ENCODE peak calls at places on chromosomes 12 and 14, in five cellular contexts. U is B cell, M is GM12865, R is heart right ventricle, C is upper lobe of right lung. G is an unnamed sample.

GRCh38 chr12:76872415-76872814 is 6.4 kb downstream of the CSRP2 start:
- DNase-seq in U (no peak), M (no peak), R (no peak), C (no peak), G (no peak)

GRCh38 chr12:11836282-11836963 is 186.9 kb downstream of the ETV6 start:
- DNase-seq in U (peak), M (peak), R (peak), C (peak), G (no peak)

GRCh38 chr12:30880061-30880460 is 46.5 kb upstream of the TSPAN11 start:
- DNase-seq in U (no peak), M (no peak), R (no peak), C (no peak), G (no peak)

GRCh38 chr12:2294651-2295475 is 242.1 kb downstream of the CACNA1C start:
- DNase-seq in U (no peak), M (peak), R (no peak), C (peak), G (no peak)

GRCh38 chr14:95268350-95268749 is 51.4 kb downstream of the CLMN start:
- DNase-seq in U (no peak), M (peak), R (no peak), C (no peak), G (no peak)

GRCh38 chr14:97036096-97036852 is 239.1 kb downstream of the VRK1 start:
- DNase-seq in U (no peak), M (no peak), R (no peak), C (no peak), G (no peak)

GRCh38 chr12:6072302-6072752 is 52.1 kb downstream of the VWF start:
- DNase-seq in U (no peak), M (no peak), R (peak), C (no peak), G (no peak)

GRCh38 chr14:38432186-38432585 is 176.3 kb upstream of the CLEC14A start:
- DNase-seq in U (no peak), M (no peak), R (no peak), C (no peak), G (no peak)

GRCh38 chr12:123354600-123354999 is 10.0 kb downstream of the SBNO1 start:
- DNase-seq in U (no peak), M (no peak), R (no peak), C (no peak), G (no peak)

GRCh38 chr12:121144416-121144914 is 11.8 kb downstream of the P2RX7 start:
- DNase-seq in U (no peak), M (peak), R (no peak), C (peak), G (no peak)

GRCh38 chr12:124783087-124783486 is 80.6 kb downstream of the SCARB1 start:
- DNase-seq in U (no peak), M (no peak), R (no peak), C (no peak), G (no peak)

GRCh38 chr14:34711169-34711568 is 3.2 kb downstream of the CFL2 start:
- DNase-seq in U (no peak), M (peak), R (peak), C (no peak), G (no peak)

GRCh38 chr12:28955921-28956320 is 193.2 kb upstream of the FAR2 start:
- DNase-seq in U (no peak), M (no peak), R (no peak), C (no peak), G (no peak)

GRCh38 chr12:121575952-121576615 is 4.7 kb downstream of the KDM2B start:
- DNase-seq in U (no peak), M (no peak), R (no peak), C (no peak), G (no peak)

GRCh38 chr14:88746042-88746441 is 46.7 kb downstream of the EML5 start:
- DNase-seq in U (no peak), M (no peak), R (no peak), C (no peak), G (no peak)

GRCh38 chr12:52358575-52359350 is 8.5 kb downstream of the KRT85 start:
- DNase-seq in U (peak), M (peak), R (no peak), C (no peak), G (no peak)

GRCh38 chr12:112939761-112940357 is 1.6 kb downstream of the OAS3 start:
- DNase-seq in U (peak), M (peak), R (no peak), C (no peak), G (no peak)

GRCh38 chr12:64680235-64680634 is 69.9 kb downstream of the RASSF3 start:
- DNase-seq in U (peak), M (no peak), R (no peak), C (no peak), G (no peak)

GRCh38 chr12:20250761-20251160 is 117.6 kb upstream of the PDE3A start:
- DNase-seq in U (no peak), M (no peak), R (no peak), C (no peak), G (no peak)

GRCh38 chr12:20248646-20249045 is 119.7 kb upstream of the PDE3A start:
- DNase-seq in U (no peak), M (no peak), R (no peak), C (no peak), G (no peak)
- TF ChIP-seq CTCF in U (no peak), M (no peak), R (no peak), C (no peak), G (no peak)

GRCh38 chr14:32010561-32011188 is 66.4 kb upstream of the ARHGAP5 start:
- DNase-seq in U (no peak), M (no peak), R (no peak), C (no peak), G (no peak)
- TF ChIP-seq CTCF in U (no peak), M (no peak), R (no peak), C (no peak), G (no peak)

GRCh38 chr14:65943150-65943549 is 530.6 kb downstream of the FUT8 start:
- DNase-seq in U (no peak), M (no peak), R (no peak), C (no peak), G (no peak)
- TF ChIP-seq CTCF in U (no peak), M (no peak), R (no peak), C (no peak), G (no peak)

GRCh38 chr12:68911197-68911718 is 21.7 kb downstream of the CPM start:
- DNase-seq in U (no peak), M (no peak), R (no peak), C (no peak), G (no peak)

GRCh38 chr12:68915055-68915454 is 17.9 kb downstream of the CPM start:
- DNase-seq in U (no peak), M (no peak), R (no peak), C (no peak), G (no peak)

GRCh38 chr12:68913682-68914081 is 19.3 kb downstream of the CPM start:
- DNase-seq in U (no peak), M (no peak), R (no peak), C (no peak), G (no peak)

GRCh38 chr12:68910128-68910527 is 22.8 kb downstream of the CPM start:
- DNase-seq in U (no peak), M (no peak), R (no peak), C (no peak), G (no peak)

GRCh38 chr12:68912916-68913315 is 20.1 kb downstream of the CPM start:
- DNase-seq in U (no peak), M (no peak), R (no peak), C (no peak), G (no peak)
- TF ChIP-seq CTCF in U (no peak), M (no peak), R (no peak), C (no peak), G (no peak)

GRCh38 chr12:127898616-127899015 is 368.4 kb upstream of the TMEM132C start:
- DNase-seq in U (no peak), M (no peak), R (no peak), C (no peak), G (no peak)

GRCh38 chr12:127888948-127889347 is 378.0 kb upstream of the TMEM132C start:
- DNase-seq in U (no peak), M (no peak), R (peak), C (no peak), G (no peak)

GRCh38 chr12:127899981-127900380 is 367.0 kb upstream of the TMEM132C start:
- DNase-seq in U (no peak), M (no peak), R (no peak), C (no peak), G (no peak)

GRCh38 chr12:127893875-127894635 is 372.9 kb upstream of the TMEM132C start:
- DNase-seq in U (peak), M (peak), R (no peak), C (no peak), G (no peak)
- TF ChIP-seq CTCF in U (no peak), M (peak), R (peak), C (peak), G (peak)

GRCh38 chr14:28635387-28635786 is 131.2 kb upstream of the FOXG1 start:
- DNase-seq in U (peak), M (peak), R (no peak), C (no peak), G (peak)
- TF ChIP-seq CTCF in U (peak), M (peak), R (peak), C (peak), G (peak)

GRCh38 chr14:90109858-90110257 is 48.1 kb downstream of the KCNK13 start:
- DNase-seq in U (no peak), M (no peak), R (no peak), C (no peak), G (no peak)
- TF ChIP-seq CTCF in U (peak), M (peak), R (no peak), C (no peak), G (peak)

DNA sequence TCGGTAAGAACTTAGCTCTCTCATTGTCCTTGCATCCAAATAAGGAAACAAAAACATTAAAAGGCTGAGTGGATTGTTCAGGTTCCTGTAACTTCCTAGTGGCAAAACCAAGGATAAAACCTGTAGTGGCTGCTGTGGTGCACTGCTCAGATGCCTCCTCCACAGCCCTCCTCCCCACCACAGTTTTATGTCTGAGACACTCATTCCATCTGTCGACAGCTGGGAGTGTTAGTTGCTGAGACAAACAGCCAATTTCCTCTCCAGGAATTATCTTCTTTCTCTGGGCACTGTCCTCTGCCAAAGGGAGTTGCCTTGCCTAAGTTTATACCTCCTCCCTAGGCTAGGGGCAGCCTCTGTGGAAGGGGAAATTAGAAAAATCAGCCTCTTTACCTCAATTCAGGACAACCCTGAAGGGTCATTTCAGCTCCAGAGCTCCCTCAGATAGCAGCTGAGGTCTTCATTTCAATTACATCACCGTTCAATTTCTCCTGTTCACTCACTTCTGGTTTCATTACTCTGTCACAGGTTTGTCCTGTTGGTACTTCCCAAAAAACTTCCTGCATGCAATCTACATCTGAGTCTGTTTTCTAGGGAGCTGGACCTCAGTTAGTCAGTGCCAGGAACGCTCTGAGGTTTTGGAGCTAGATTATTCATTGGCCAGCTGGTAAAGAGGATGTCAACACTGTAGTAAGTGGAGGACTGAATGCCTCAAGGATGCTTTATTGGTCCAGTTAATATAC is 74.9 kb upstream of the ATP2B1 start:
- DNase-seq in U (no peak), M (peak), R (peak), C (no peak), G (no peak)
- TF ChIP-seq CTCF in U (no peak), M (no peak), R (no peak), C (no peak), G (no peak)